ENCODE peak calls at places on chromosome 10, in six cellular contexts. S, K, I, P, C and T are unnamed samples.

GRCh38 chr10:104767282-104767681 is 126.2 kb downstream of the SORCS3 start:
- DNase-seq in S (no peak), K (no peak), I (no peak), P (no peak), C (no peak), T (no peak)

GRCh38 chr10:31147220-31147608 is 115.5 kb upstream of the ZNF438 start:
- DNase-seq in S (peak), K (no peak), I (no peak), P (no peak), C (peak), T (peak)

GRCh38 chr10:24463683-24464426 is 254.9 kb downstream of the KIAA1217 start:
- DNase-seq in S (no peak), K (no peak), I (no peak), P (peak), C (peak), T (peak)

GRCh38 chr10:98602224-98602623 is 155.5 kb upstream of the HPS1 start:
- DNase-seq in S (no peak), K (no peak), I (no peak), P (no peak), C (no peak), T (no peak)

GRCh38 chr10:112360308-112361270 is 13.3 kb upstream of the ACSL5 start:
- DNase-seq in S (no peak), K (no peak), I (peak), P (peak), C (peak), T (peak)

GRCh38 chr10:46552526-46553237 is 3.8 kb downstream of the GPRIN2 start:
- DNase-seq in S (no peak), K (peak), I (no peak), P (peak), C (no peak), T (no peak)

GRCh38 chr10:68192113-68192512 is 39.8 kb downstream of the ATOH7 start:
- DNase-seq in S (no peak), K (no peak), I (no peak), P (no peak), C (peak), T (no peak)

GRCh38 chr10:133523631-133524203 is 3.4 kb upstream of the CYP2E1 start:
- DNase-seq in S (no peak), K (no peak), I (no peak), P (no peak), C (no peak), T (no peak)

GRCh38 chr10:104639595-104640338 is 1.3 kb upstream of the SORCS3 start:
- DNase-seq in S (no peak), K (no peak), I (no peak), P (no peak), C (no peak), T (no peak)

GRCh38 chr10:109959571-109960145 is 36.3 kb upstream of the XPNPEP1 start:
- DNase-seq in S (no peak), K (no peak), I (no peak), P (no peak), C (no peak), T (no peak)

GRCh38 chr10:124002391-124003069 is 90.9 kb downstream of the CHST15 start:
- DNase-seq in S (no peak), K (peak), I (no peak), P (no peak), C (no peak), T (no peak)

GRCh38 chr10:99742701-99743100 is 10.7 kb downstream of the CUTC start:
- DNase-seq in S (no peak), K (no peak), I (no peak), P (no peak), C (peak), T (no peak)

GRCh38 chr10:89665302-89665701 is 20.3 kb upstream of the PANK1 start:
- DNase-seq in S (no peak), K (no peak), I (no peak), P (no peak), C (no peak), T (no peak)

GRCh38 chr10:23192741-23193434 is 776 bp downstream of the PTF1A start:
- DNase-seq in S (no peak), K (no peak), I (peak), P (no peak), C (no peak), T (no peak)

GRCh38 chr10:30436200-30436599 is 2.2 kb downstream of the MAP3K8 start:
- DNase-seq in S (no peak), K (no peak), I (no peak), P (no peak), C (peak), T (no peak)

DNA sequence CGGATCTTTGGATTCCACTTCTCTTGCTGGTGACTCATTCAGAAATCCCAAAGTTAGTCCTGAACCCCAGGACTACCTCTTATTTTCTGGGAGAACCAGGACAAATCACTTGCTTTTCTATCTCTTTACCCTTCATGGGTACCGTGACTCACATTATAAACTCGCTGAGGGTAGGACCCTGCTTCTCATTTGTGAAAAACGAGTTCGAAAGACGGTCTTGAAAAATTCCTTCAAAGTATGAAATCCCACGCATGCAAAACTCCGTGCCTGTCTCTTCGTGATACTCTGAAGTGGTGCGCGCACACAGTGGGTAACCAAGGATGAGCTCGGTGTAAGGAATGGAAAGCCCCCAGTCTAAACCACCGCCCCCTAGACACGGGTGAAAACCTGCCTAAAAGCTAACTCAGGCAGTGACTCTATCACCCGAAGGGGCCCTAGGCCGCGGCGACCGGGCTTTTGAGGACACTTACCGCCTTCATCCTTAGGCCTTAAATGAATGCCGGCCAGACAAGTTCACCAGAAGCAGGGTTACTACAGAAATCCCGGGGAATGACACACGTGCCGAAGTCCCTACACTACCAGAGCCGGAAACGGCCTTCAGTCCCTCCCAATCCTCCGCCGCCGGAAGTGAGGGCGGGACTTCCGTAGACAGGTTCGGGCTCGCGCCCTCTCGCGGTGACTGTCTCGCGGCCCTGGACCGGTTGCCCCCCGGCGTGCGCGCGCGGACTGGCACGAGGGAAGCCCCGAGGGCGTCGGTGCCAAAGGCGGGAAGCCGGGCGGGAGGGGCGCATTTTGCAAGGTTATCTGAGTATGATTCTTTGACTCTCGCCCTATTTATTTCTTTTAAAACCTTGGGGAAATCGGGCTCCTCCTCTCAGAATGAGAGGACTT is at the start of gene NOC3L:
- DNase-seq in S (peak), K (peak), I (peak), P (peak), C (peak), T (peak)
- TF ChIP-seq POLR2A in S (peak), K (peak), I (no peak), P (peak), C (peak), T (peak)

DNA sequence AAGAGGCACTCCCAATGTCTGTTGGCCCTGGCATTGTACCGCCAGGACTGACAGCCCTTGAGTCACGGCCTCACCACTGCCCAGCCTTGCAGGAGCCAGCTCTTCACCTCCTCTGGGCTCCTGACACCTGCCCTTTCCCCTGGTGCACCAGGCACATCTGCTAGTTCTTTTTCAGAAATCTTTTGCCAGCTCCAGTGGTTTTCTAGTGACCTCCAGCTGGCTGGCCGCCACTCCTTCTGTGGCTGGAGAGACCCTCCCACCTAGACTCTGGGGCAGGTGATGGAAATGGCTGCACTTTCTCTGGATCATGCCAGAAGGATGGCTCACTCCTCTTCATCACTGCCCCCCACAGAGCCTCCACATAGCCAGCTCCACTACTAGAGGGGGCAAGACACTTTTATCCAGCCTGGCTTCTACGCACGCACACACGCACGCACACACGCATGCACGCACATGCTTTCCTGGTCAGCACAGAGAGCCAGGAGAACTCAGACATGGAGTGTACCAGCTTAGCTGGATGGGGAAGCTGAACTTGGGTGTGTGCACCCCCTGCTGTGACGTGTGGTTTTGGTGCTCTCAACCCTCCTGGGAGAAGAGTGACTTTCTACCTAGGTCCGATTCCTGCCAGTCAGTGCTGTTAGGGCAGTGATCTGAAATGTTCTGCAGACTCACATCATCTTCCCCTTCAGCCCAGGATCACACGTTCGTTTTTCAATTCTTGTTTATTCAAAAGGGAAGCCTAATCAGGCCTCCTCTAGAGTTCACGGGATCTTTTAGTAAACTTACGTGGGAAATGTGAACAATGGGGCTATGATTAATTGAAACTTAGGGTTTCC is 222.0 kb downstream of the PRPF18 start:
- DNase-seq in S (no peak), K (no peak), I (no peak), P (no peak), C (peak), T (peak)
- TF ChIP-seq POLR2A in S (no peak), K (no peak), I (no peak), P (no peak), C (no peak), T (no peak)

GRCh38 chr10:114174462-114175190 is 623 bp upstream of the CCDC186 start:
- DNase-seq in S (peak), K (no peak), I (peak), P (peak), C (peak), T (peak)

GRCh38 chr10:114172776-114173555 is 1.0 kb downstream of the CCDC186 start:
- DNase-seq in S (no peak), K (no peak), I (no peak), P (peak), C (no peak), T (no peak)

GRCh38 chr10:114172241-114172640 is 1.8 kb downstream of the CCDC186 start:
- DNase-seq in S (no peak), K (no peak), I (no peak), P (no peak), C (peak), T (no peak)

GRCh38 chr10:114175667-114176066 is 1.7 kb upstream of the CCDC186 start:
- DNase-seq in S (no peak), K (no peak), I (no peak), P (no peak), C (no peak), T (no peak)

DNA sequence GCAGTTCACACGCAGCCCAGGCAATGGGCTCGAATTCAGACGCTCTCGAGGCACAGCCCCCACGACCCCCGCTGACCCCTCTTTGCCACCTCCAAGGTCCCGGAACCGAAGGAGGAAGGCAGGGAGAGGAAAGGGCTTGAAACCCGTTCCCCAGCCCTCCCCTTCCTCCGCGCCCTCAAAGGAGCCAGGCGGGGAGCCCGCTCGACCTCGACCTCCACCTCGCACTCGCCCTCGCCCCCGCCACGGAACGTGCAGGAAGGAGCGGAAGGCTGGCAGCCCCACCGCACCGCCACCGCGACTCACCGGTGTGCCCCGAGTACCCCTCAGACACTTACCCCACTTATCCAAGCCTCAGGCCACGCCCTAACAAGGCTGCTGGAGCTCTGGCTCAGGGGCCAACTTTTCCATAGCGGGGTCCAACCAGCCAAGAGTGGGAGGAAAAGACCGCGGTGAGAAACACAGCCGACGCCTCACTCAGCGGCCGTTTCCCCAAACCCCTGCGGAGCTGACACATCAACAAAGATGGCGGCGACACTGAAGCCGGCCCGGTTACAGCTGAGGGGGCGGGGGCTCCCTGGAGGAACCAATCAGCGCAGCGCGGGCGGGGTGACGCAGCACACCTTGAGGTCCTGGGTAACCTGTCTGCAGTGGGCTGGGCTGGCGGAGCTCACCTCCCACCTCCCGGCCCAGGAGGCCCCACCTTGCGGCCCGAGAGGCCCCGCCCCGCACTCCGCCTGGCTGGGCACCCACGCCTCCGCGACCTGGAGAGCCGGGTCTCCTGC is at the start of gene CCDC186:
- DNase-seq in S (peak), K (peak), I (peak), P (peak), C (peak), T (peak)
- TF ChIP-seq POLR2A in S (peak), K (peak), I (peak), P (peak), C (peak), T (peak)

GRCh38 chr10:97434557-97434956 is 8.6 kb downstream of the PGAM1 start:
- DNase-seq in S (no peak), K (no peak), I (no peak), P (no peak), C (no peak), T (no peak)
- TF ChIP-seq POLR2A in S (no peak), K (peak), I (no peak), P (no peak), C (no peak), T (no peak)

GRCh38 chr10:79346388-79347225 is 662 bp upstream of the PPIF start:
- DNase-seq in S (no peak), K (no peak), I (peak), P (no peak), C (no peak), T (no peak)

GRCh38 chr10:79347894-79348639 is 798 bp downstream of the PPIF start:
- DNase-seq in S (peak), K (peak), I (peak), P (peak), C (peak), T (peak)

GRCh38 chr10:79348640-79348988 is 1.3 kb downstream of the PPIF start:
- DNase-seq in S (no peak), K (no peak), I (peak), P (no peak), C (no peak), T (no peak)

GRCh38 chr10:79346012-79346340 is 1.3 kb upstream of the PPIF start:
- DNase-seq in S (no peak), K (no peak), I (no peak), P (no peak), C (no peak), T (no peak)

DNA sequence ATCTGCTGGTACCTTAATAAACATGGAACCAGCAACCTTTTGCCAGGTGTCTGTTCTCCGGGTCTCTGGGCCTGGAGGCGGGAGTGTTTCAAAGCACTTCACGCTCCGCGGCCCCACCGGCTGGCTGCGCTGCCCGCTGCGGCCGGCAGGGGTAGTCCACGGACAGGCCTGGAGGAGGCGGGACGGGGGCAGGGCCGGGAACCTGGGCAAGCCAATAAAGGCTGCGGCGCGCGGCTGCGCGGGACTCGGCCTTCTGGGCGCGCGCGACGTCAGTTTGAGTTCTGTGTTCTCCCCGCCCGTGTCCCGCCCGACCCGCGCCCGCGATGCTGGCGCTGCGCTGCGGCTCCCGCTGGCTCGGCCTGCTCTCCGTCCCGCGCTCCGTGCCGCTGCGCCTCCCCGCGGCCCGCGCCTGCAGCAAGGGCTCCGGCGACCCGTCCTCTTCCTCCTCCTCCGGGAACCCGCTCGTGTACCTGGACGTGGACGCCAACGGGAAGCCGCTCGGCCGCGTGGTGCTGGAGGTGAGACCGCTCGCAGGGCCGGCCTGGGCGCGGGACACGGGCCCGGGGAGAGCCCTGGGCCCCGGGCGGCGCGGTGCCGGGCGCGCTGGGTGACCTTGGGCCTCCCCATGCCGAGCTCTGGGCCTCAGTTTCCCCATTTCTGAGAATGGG is at the start of gene PPIF:
- DNase-seq in S (peak), K (peak), I (peak), P (peak), C (peak), T (peak)
- TF ChIP-seq POLR2A in S (peak), K (peak), I (peak), P (peak), C (peak), T (peak)

GRCh38 chr10:93182790-93183189 is 109.1 kb downstream of the CYP26A1 start:
- DNase-seq in S (no peak), K (no peak), I (no peak), P (no peak), C (no peak), T (no peak)

GRCh38 chr10:93181929-93182327 is 108.2 kb downstream of the CYP26A1 start:
- DNase-seq in S (no peak), K (no peak), I (no peak), P (no peak), C (no peak), T (no peak)

GRCh38 chr10:93181249-93181928 is 107.7 kb downstream of the CYP26A1 start:
- DNase-seq in S (no peak), K (no peak), I (no peak), P (no peak), C (no peak), T (no peak)

GRCh38 chr10:93175490-93175889 is 101.8 kb downstream of the CYP26A1 start:
- DNase-seq in S (no peak), K (no peak), I (no peak), P (no peak), C (no peak), T (no peak)

GRCh38 chr10:93180402-93181040 is 106.8 kb downstream of the CYP26A1 start:
- DNase-seq in S (no peak), K (no peak), I (peak), P (no peak), C (peak), T (no peak)
- TF ChIP-seq POLR2A in S (no peak), K (no peak), I (no peak), P (no peak), C (no peak), T (no peak)

DNA sequence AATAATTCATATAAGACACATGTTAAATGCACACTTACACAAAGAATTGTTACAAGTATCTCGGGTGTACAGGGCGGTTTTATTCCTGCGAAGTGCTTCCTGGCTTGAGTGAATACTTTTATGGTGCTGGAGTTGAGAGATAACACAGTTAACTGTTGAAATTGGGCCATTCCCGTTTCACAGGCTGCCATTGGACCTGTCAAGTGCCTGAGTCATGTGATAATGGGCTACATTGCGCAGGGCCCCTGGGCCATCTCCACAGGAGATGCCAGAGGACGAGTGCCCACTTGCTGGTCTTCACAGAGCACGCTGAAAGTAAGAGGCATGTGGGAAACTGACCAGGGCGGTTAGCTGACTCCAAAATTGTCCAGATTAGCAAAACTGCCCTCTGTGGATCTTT is 4.8 kb downstream of the FBH1 start:
- DNase-seq in S (no peak), K (no peak), I (no peak), P (no peak), C (no peak), T (no peak)
- TF ChIP-seq POLR2A in S (no peak), K (no peak), I (no peak), P (no peak), C (no peak), T (no peak)

GRCh38 chr10:75999515-76000209 is 568.2 kb downstream of the LRMDA start:
- DNase-seq in S (no peak), K (no peak), I (no peak), P (no peak), C (no peak), T (no peak)

GRCh38 chr10:76002262-76002854 is 570.9 kb downstream of the LRMDA start:
- DNase-seq in S (no peak), K (no peak), I (no peak), P (no peak), C (no peak), T (no peak)

GRCh38 chr10:76000550-76000949 is 569.1 kb downstream of the LRMDA start:
- DNase-seq in S (no peak), K (no peak), I (no peak), P (no peak), C (no peak), T (no peak)

GRCh38 chr10:76001019-76001418 is 569.6 kb downstream of the LRMDA start:
- DNase-seq in S (no peak), K (no peak), I (no peak), P (no peak), C (no peak), T (no peak)

GRCh38 chr10:76001461-76001860 is 570.0 kb downstream of the LRMDA start:
- DNase-seq in S (no peak), K (no peak), I (no peak), P (no peak), C (no peak), T (no peak)
- TF ChIP-seq POLR2A in S (no peak), K (no peak), I (no peak), P (no peak), C (no peak), T (no peak)